ENCODE peak calls at places on chromosome 9, in five cellular contexts. F, M, P, V and Y are unnamed samples.

GRCh38 chr9:110745656-110746055 is 77.1 kb downstream of the MUSK start:
- DNase-seq in F (no peak), M (no peak), P (peak), V (no peak), Y (no peak)

GRCh38 chr9:137742698-137743097 is 123.9 kb downstream of the EHMT1 start:
- DNase-seq in F (no peak), M (no peak), P (no peak), V (no peak), Y (no peak)

GRCh38 chr9:8572209-8572608 is 772.6 kb upstream of the DMAC1 start:
- DNase-seq in F (no peak), M (no peak), P (no peak), V (no peak), Y (no peak)

GRCh38 chr9:18255747-18256146 is 218.2 kb upstream of the ADAMTSL1 start:
- DNase-seq in F (no peak), M (no peak), P (no peak), V (no peak), Y (no peak)

GRCh38 chr9:75376855-75377254 is 288.5 kb downstream of the OSTF1 start:
- DNase-seq in F (no peak), M (no peak), P (no peak), V (no peak), Y (no peak)

GRCh38 chr9:94921072-94921471 is 194.6 kb downstream of the AOPEP start:
- DNase-seq in F (no peak), M (peak), P (peak), V (no peak), Y (no peak)

GRCh38 chr9:97938081-97938644 is at the start of gene HEMGN:
- DNase-seq in F (no peak), M (peak), P (no peak), V (no peak), Y (no peak)

GRCh38 chr9:13568851-13569618 is 289.5 kb upstream of the MPDZ start:
- DNase-seq in F (no peak), M (peak), P (no peak), V (peak), Y (peak)

GRCh38 chr9:121830441-121831140 is 179.2 kb downstream of the DAB2IP start:
- DNase-seq in F (no peak), M (no peak), P (no peak), V (no peak), Y (no peak)

GRCh38 chr9:136671646-136672430 is 9.1 kb downstream of the EGFL7 start:
- DNase-seq in F (no peak), M (peak), P (peak), V (peak), Y (peak)

GRCh38 chr9:90965911-90966290 is 164.3 kb downstream of the SYK start:
- DNase-seq in F (no peak), M (no peak), P (no peak), V (no peak), Y (no peak)

GRCh38 chr9:133396952-133397351 is 20.8 kb downstream of the STKLD1 start:
- DNase-seq in F (no peak), M (peak), P (peak), V (peak), Y (no peak)

GRCh38 chr9:90964101-90965020 is 162.7 kb downstream of the SYK start:
- DNase-seq in F (no peak), M (no peak), P (no peak), V (peak), Y (no peak)

GRCh38 chr9:31996331-31996730 is 388.1 kb upstream of the ACO1 start:
- DNase-seq in F (no peak), M (peak), P (no peak), V (no peak), Y (no peak)

GRCh38 chr9:118829334-118829733 is 539.9 kb downstream of the BRINP1 start:
- DNase-seq in F (no peak), M (peak), P (peak), V (no peak), Y (peak)

GRCh38 chr9:114722937-114723620 is 41.1 kb upstream of the TEX48 start:
- DNase-seq in F (no peak), M (peak), P (no peak), V (no peak), Y (no peak)

GRCh38 chr9:126411225-126411947 is 84.8 kb downstream of the MVB12B start:
- DNase-seq in F (no peak), M (no peak), P (no peak), V (no peak), Y (no peak)

GRCh38 chr9:7622481-7622880 is 177.1 kb downstream of the DMAC1 start:
- DNase-seq in F (no peak), M (no peak), P (no peak), V (no peak), Y (no peak)

GRCh38 chr9:127918201-127919107 is 1.6 kb upstream of the ST6GALNAC4 start:
- DNase-seq in F (peak), M (no peak), P (peak), V (no peak), Y (no peak)

GRCh38 chr9:136665111-136665703 is 2.5 kb downstream of the EGFL7 start:
- DNase-seq in F (peak), M (no peak), P (peak), V (peak), Y (peak)

GRCh38 chr9:88998911-88999310 is 7.6 kb downstream of the S1PR3 start:
- DNase-seq in F (peak), M (peak), P (no peak), V (no peak), Y (no peak)

GRCh38 chr9:111052831-111053230 is 14.6 kb upstream of the LPAR1 start:
- DNase-seq in F (no peak), M (no peak), P (peak), V (no peak), Y (no peak)

GRCh38 chr9:17734674-17735073 is 155.8 kb downstream of the SH3GL2 start:
- DNase-seq in F (no peak), M (no peak), P (no peak), V (no peak), Y (no peak)

GRCh38 chr9:125966959-125967711 is 220.0 kb downstream of the PBX3 start:
- DNase-seq in F (no peak), M (peak), P (no peak), V (no peak), Y (peak)

GRCh38 chr9:87193925-87194380 is 246.6 kb upstream of the GAS1 start:
- DNase-seq in F (no peak), M (peak), P (peak), V (no peak), Y (no peak)

GRCh38 chr9:81108821-81109220 is 580.5 kb downstream of the TLE1 start:
- DNase-seq in F (no peak), M (no peak), P (peak), V (no peak), Y (no peak)

GRCh38 chr9:92706218-92706940 is 36.4 kb upstream of the IPPK start:
- DNase-seq in F (no peak), M (peak), P (peak), V (no peak), Y (peak)

GRCh38 chr9:121929893-121930875 is 162.9 kb downstream of the TTLL11 start:
- DNase-seq in F (no peak), M (no peak), P (no peak), V (peak), Y (peak)

GRCh38 chr9:128713941-128714573 is 9.9 kb downstream of the ZDHHC12 start:
- DNase-seq in F (no peak), M (no peak), P (no peak), V (no peak), Y (no peak)

GRCh38 chr9:38087934-38088925 is 19.2 kb upstream of the SHB start:
- DNase-seq in F (peak), M (peak), P (peak), V (peak), Y (peak)

GRCh38 chr9:130226112-130226511 is 39.4 kb upstream of the HMCN2 start:
- DNase-seq in F (no peak), M (no peak), P (no peak), V (no peak), Y (no peak)

GRCh38 chr9:87107072-87107471 is 159.8 kb upstream of the GAS1 start:
- DNase-seq in F (no peak), M (no peak), P (peak), V (no peak), Y (no peak)

GRCh38 chr9:121955649-121956048 is 137.5 kb downstream of the TTLL11 start:
- DNase-seq in F (no peak), M (no peak), P (no peak), V (no peak), Y (no peak)

GRCh38 chr9:78620764-78621163 is 323.8 kb downstream of the PSAT1 start:
- DNase-seq in F (no peak), M (no peak), P (peak), V (no peak), Y (no peak)